ENCODE peak calls at places on chromosome 10, in ten cellular contexts. E is glutamatergic neuron; C is AG20443; A is LHCN-M2; I is iris pigment epithelial cell; F is LoVo; V is activated T-cell treated with anti-CD3 and anti-CD28 coated beads for 1 hour; W is GM23248; T is effector memory CD8-positive, alpha-beta T cell; Z is heart right ventricle. Y is an unnamed sample.

GRCh38 chr10:96374004-96374403 is 15.2 kb upstream of the OPALIN start:
- DNase-seq in A (no peak), V (no peak), Z (no peak), E (no peak), W (no peak), I (no peak), T (no peak), C (no peak), F (no peak), Y (no peak)

GRCh38 chr10:101055416-101055815 is 6.4 kb upstream of the KAZALD1 start:
- DNase-seq in I (no peak), Z (no peak), E (no peak), F (no peak), V (no peak), W (no peak), A (no peak), C (no peak), T (no peak), Y (no peak)

GRCh38 chr10:3935933-3936359 is 150.9 kb upstream of the KLF6 start:
- DNase-seq in I (peak), E (no peak), F (peak), Z (no peak), T (no peak), A (peak), V (no peak), C (no peak), W (peak), Y (no peak)

GRCh38 chr10:70528726-70529362 is 50.3 kb downstream of the PALD1 start:
- DNase-seq in T (no peak), E (peak), Z (peak), F (no peak), W (peak), C (peak), A (peak), V (no peak), I (peak), Y (no peak)

GRCh38 chr10:101008823-101009423 is 9.3 kb downstream of the LZTS2 start:
- DNase-seq in T (no peak), E (no peak), A (no peak), I (no peak), V (no peak), W (no peak), Z (no peak), C (no peak), F (no peak), Y (no peak)

GRCh38 chr10:106980711-106981460 is 183.6 kb downstream of the SORCS1 start:
- DNase-seq in C (no peak), W (no peak), Z (no peak), F (no peak), T (no peak), A (no peak), E (no peak), I (no peak), V (no peak), Y (no peak)

GRCh38 chr10:71963756-71964668 is at the start of gene CHST3:
- DNase-seq in E (peak), T (no peak), A (no peak), C (peak), I (peak), Z (peak), F (peak), W (peak), V (no peak), Y (no peak)

GRCh38 chr10:133275683-133276092 is 980 bp downstream of the ADAM8 start:
- DNase-seq in E (no peak), A (no peak), V (peak), Z (no peak), W (peak), I (no peak), F (no peak), T (peak), C (no peak), Y (peak)

GRCh38 chr10:35409094-35409582 is 72.8 kb downstream of the CCNY start:
- DNase-seq in V (no peak), E (peak), Z (no peak), T (no peak), C (peak), W (peak), F (no peak), I (peak), A (peak), Y (no peak)

GRCh38 chr10:116742367-116743265 is at the start of gene HSPA12A:
- DNase-seq in F (peak), A (peak), C (peak), I (peak), V (peak), E (peak), Z (peak), W (peak), T (peak), Y (peak)

Y was measured in memory B cell.